ENCODE peak calls at places on chromosome 4, in eight cellular contexts. J is SHP77; L is GM12891; Z is activated T-helper 1 cell treated with anti-CD3 and anti-CD28 coated beads, Interleukin-2, amount 50 U/mL, for 16 hours; G is ELR; U is mesothelial cell of epicardium; M is mammary epithelial cell; N is hypothalamus. P is an unnamed sample.

GRCh38 chr4:54945838-54946237 is 179.6 kb downstream of the KDR start:
- DNase-seq in J (peak), L (no peak), Z (no peak), G (no peak), U (no peak), M (no peak), N (no peak), P (no peak)

GRCh38 chr4:3801931-3802550 is 35.9 kb downstream of the ADRA2C start:
- DNase-seq in J (no peak), L (no peak), Z (no peak), G (no peak), U (no peak), M (no peak), N (no peak), P (no peak)

GRCh38 chr4:56465599-56466295 is 1.7 kb upstream of the SRP72 start:
- DNase-seq in J (no peak), L (no peak), Z (no peak), G (peak), U (no peak), M (peak), N (no peak), P (no peak)

GRCh38 chr4:152072886-152073285 is 312.1 kb upstream of the GATB start:
- DNase-seq in J (no peak), L (no peak), Z (no peak), G (no peak), U (no peak), M (no peak), N (no peak), P (no peak)

GRCh38 chr4:25343671-25344070 is 31.1 kb downstream of the ZCCHC4 start:
- DNase-seq in J (no peak), L (no peak), Z (no peak), G (peak), U (no peak), M (no peak), N (no peak), P (no peak)

GRCh38 chr4:148445071-148445902 is 3.1 kb upstream of the NR3C2 start:
- DNase-seq in J (no peak), L (peak), Z (peak), G (peak), U (peak), M (no peak), N (peak), P (no peak)

GRCh38 chr4:85953651-85954018 is 406.2 kb downstream of the MAPK10 start:
- DNase-seq in J (no peak), L (no peak), Z (no peak), G (peak), U (no peak), M (peak), N (no peak), P (no peak)

GRCh38 chr4:101961144-101961543 is 170.6 kb downstream of the BANK1 start:
- DNase-seq in J (no peak), L (no peak), Z (no peak), G (peak), U (no peak), M (no peak), N (no peak), P (no peak)

GRCh38 chr4:40750461-40751258 is 905 bp downstream of the NSUN7 start:
- DNase-seq in J (no peak), L (no peak), Z (no peak), G (peak), U (peak), M (peak), N (no peak), P (no peak)

GRCh38 chr4:11566440-11567022 is 137.8 kb upstream of the HS3ST1 start:
- DNase-seq in J (no peak), L (no peak), Z (no peak), G (no peak), U (no peak), M (no peak), N (no peak), P (no peak)

GRCh38 chr4:113998531-113998930 is 19.1 kb upstream of the ARSJ start:
- DNase-seq in J (no peak), L (no peak), Z (no peak), G (no peak), U (no peak), M (no peak), N (no peak), P (no peak)

GRCh38 chr4:101983835-101984234 is 193.3 kb downstream of the BANK1 start:
- DNase-seq in J (no peak), L (no peak), Z (no peak), G (no peak), U (no peak), M (no peak), N (no peak), P (no peak)

GRCh38 chr4:112560084-112560483 is 44.1 kb upstream of the NEUROG2 start:
- DNase-seq in J (no peak), L (no peak), Z (no peak), G (no peak), U (no peak), M (no peak), N (no peak), P (no peak)

GRCh38 chr4:783133-783541 is 42.8 kb downstream of the CPLX1 start:
- DNase-seq in J (no peak), L (no peak), Z (no peak), G (no peak), U (no peak), M (no peak), N (no peak), P (no peak)

GRCh38 chr4:142030010-142030409 is 393.6 kb downstream of the IL15 start:
- DNase-seq in J (no peak), L (no peak), Z (no peak), G (no peak), U (no peak), M (no peak), N (no peak), P (no peak)

GRCh38 chr4:48129307-48130014 is 4.6 kb downstream of the TXK start:
- DNase-seq in J (no peak), L (no peak), Z (no peak), G (peak), U (no peak), M (no peak), N (no peak), P (no peak)

GRCh38 chr4:147542229-147542990 is 61.5 kb downstream of the EDNRA start:
- DNase-seq in J (no peak), L (no peak), Z (no peak), G (no peak), U (no peak), M (no peak), N (no peak), P (no peak)

GRCh38 chr4:83212041-83212851 is 72.4 kb downstream of the COQ2 start:
- DNase-seq in J (no peak), L (no peak), Z (no peak), G (no peak), U (no peak), M (peak), N (no peak), P (peak)

GRCh38 chr4:8465615-8466611 is 25.3 kb downstream of the TRMT44 start:
- DNase-seq in J (no peak), L (no peak), Z (no peak), G (no peak), U (no peak), M (no peak), N (no peak), P (no peak)

GRCh38 chr4:157048248-157048647 is 27.7 kb upstream of the GLRB start:
- DNase-seq in J (no peak), L (no peak), Z (no peak), G (no peak), U (no peak), M (no peak), N (no peak), P (no peak)

GRCh38 chr4:183718876-183719275 is 59.8 kb downstream of the TRAPPC11 start:
- DNase-seq in J (no peak), L (no peak), Z (no peak), G (no peak), U (no peak), M (peak), N (no peak), P (no peak)

GRCh38 chr4:183971938-183972490 is 66.9 kb downstream of the STOX2 start:
- DNase-seq in J (no peak), L (no peak), Z (no peak), G (no peak), U (no peak), M (no peak), N (no peak), P (peak)

GRCh38 chr4:54959656-54960055 is 165.7 kb downstream of the KDR start:
- DNase-seq in J (no peak), L (no peak), Z (no peak), G (peak), U (no peak), M (no peak), N (no peak), P (no peak)

GRCh38 chr4:40264497-40264896 is 67.7 kb downstream of the RHOH start:
- DNase-seq in J (no peak), L (no peak), Z (no peak), G (peak), U (no peak), M (peak), N (no peak), P (no peak)

GRCh38 chr4:59537231-59537886 is 1662.8 kb upstream of the ADGRL3 start:
- DNase-seq in J (no peak), L (no peak), Z (no peak), G (peak), U (no peak), M (peak), N (no peak), P (no peak)

GRCh38 chr4:59571805-59572430 is 1628.2 kb upstream of the ADGRL3 start:
- DNase-seq in J (peak), L (no peak), Z (no peak), G (no peak), U (no peak), M (no peak), N (no peak), P (peak)

GRCh38 chr4:113675731-113676707 is 85.5 kb downstream of the CAMK2D start:
- DNase-seq in J (no peak), L (no peak), Z (no peak), G (no peak), U (no peak), M (no peak), N (no peak), P (no peak)

GRCh38 chr4:115228851-115229250 is 115.4 kb upstream of the NDST4 start:
- DNase-seq in J (no peak), L (no peak), Z (no peak), G (no peak), U (no peak), M (no peak), N (no peak), P (no peak)

GRCh38 chr4:186104114-186104894 is at the start of gene FAM149A:
- DNase-seq in J (no peak), L (peak), Z (peak), G (no peak), U (peak), M (peak), N (no peak), P (peak)

GRCh38 chr4:141657550-141657949 is 21.2 kb downstream of the IL15 start:
- DNase-seq in J (no peak), L (no peak), Z (no peak), G (no peak), U (no peak), M (no peak), N (no peak), P (no peak)

GRCh38 chr4:153426207-153426886 is 39.8 kb upstream of the TMEM131L start:
- DNase-seq in J (no peak), L (no peak), Z (no peak), G (no peak), U (no peak), M (peak), N (no peak), P (no peak)

GRCh38 chr4:140349816-140350215 is 23.6 kb upstream of the SCOC start:
- DNase-seq in J (no peak), L (no peak), Z (no peak), G (no peak), U (no peak), M (no peak), N (no peak), P (no peak)

GRCh38 chr4:147481577-147482109 is 746 bp downstream of the EDNRA start:
- DNase-seq in J (no peak), L (no peak), Z (no peak), G (no peak), U (no peak), M (no peak), N (no peak), P (no peak)

GRCh38 chr4:53183754-53184153 is 182.1 kb downstream of the SCFD2 start:
- DNase-seq in J (no peak), L (no peak), Z (no peak), G (no peak), U (no peak), M (no peak), N (no peak), P (no peak)

GRCh38 chr4:7295917-7296660 is 103.8 kb downstream of the SORCS2 start:
- DNase-seq in J (no peak), L (peak), Z (no peak), G (peak), U (peak), M (peak), N (peak), P (no peak)